ENCODE peak calls at places on chromosome 3, in six cellular contexts. T is astrocyte of the spinal cord; S is activated CD8-positive, alpha-beta T cell treated with anti-CD3 and anti-CD28 coated beads for 36 hours; B is neural crest cell; N is progenitor cell of endocrine pancreas; E is mucosa of descending colon. V is an unnamed sample.

GRCh38 chr3:128447561-128448013 is 19.1 kb downstream of the DNAJB8 start:
- DNase-seq in T (no peak), S (peak; percentile 90), B (no peak), N (no peak), E (peak; percentile 12), V (no peak)

GRCh38 chr3:122233109-122233952 is 49.9 kb downstream of the CASR start:
- DNase-seq in T (no peak), S (peak; percentile 47), B (no peak), N (no peak), E (no peak), V (peak; percentile 33)

GRCh38 chr3:166013073-166013679 is 176.0 kb upstream of the BCHE start:
- DNase-seq in T (peak; percentile 64), S (no peak), B (peak; percentile 39), N (no peak), E (no peak), V (no peak)

GRCh38 chr3:169657351-169658124 is 6.0 kb downstream of the MECOM start:
- DNase-seq in T (no peak), S (no peak), B (no peak), N (no peak), E (no peak), V (no peak)

GRCh38 chr3:113084777-113085176 is 94.0 kb downstream of the GTPBP8 start:
- DNase-seq in T (peak; percentile 80), S (no peak), B (no peak), N (no peak), E (no peak), V (peak; percentile 48)

GRCh38 chr3:49740427-49740826 is 16.7 kb upstream of the GMPPB start:
- DNase-seq in T (no peak), S (no peak), B (no peak), N (no peak), E (no peak), V (no peak)

GRCh38 chr3:107644631-107645030 is 121.9 kb downstream of the BBX start:
- DNase-seq in T (no peak), S (no peak), B (no peak), N (no peak), E (no peak), V (no peak)

GRCh38 chr3:148791296-148791695 is 36.3 kb upstream of the CPB1 start:
- DNase-seq in T (peak; percentile 40), S (no peak), B (no peak), N (no peak), E (no peak), V (no peak)

GRCh38 chr3:55935241-55935640 is 448.1 kb upstream of the WNT5A start:
- DNase-seq in T (peak; percentile 12), S (no peak), B (no peak), N (no peak), E (no peak), V (no peak)

GRCh38 chr3:85535517-85535916 is 576.7 kb downstream of the CADM2 start:
- DNase-seq in T (no peak), S (no peak), B (no peak), N (no peak), E (no peak), V (no peak)

GRCh38 chr3:139629033-139629432 is 48.7 kb downstream of the NMNAT3 start:
- DNase-seq in T (no peak), S (peak; percentile 43), B (no peak), N (no peak), E (no peak), V (peak; percentile 10)
- TF ChIP-seq CTCF in T (peak; percentile 34), S (no peak), B (peak; percentile 46), N (peak; percentile 51), E (no peak), V (no peak)

DNA sequence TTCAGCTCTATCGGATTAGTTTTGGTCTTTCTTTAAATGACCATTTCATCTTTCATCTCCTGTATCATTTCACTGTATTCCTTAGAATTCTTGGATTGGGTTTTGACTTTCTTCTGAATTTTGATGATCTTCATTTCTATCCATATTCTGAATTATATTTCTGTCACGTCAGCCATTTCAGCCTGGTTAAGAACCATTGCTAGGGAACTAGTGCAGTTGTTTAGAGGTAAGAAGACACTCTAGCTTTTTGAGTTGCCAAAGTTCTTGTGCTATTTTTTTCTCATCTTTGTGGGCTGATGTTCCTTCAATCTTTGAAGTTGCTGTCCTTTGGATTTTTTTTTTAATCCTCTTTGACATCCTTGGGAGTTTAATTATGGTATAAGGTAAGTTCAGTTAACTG is 54.6 kb downstream of the STRIT1 start:
- DNase-seq in T (no peak), S (no peak), B (no peak), N (no peak), E (no peak), V (no peak)
- TF ChIP-seq CTCF in T (no peak), S (no peak), B (no peak), N (no peak), E (no peak), V (no peak)

GRCh38 chr3:52108302-52109232 is 45.7 kb downstream of the POC1A start:
- DNase-seq in T (no peak), S (no peak), B (no peak), N (no peak), E (no peak), V (no peak)
- TF ChIP-seq CTCF in T (peak; percentile 29), S (no peak), B (no peak), N (no peak), E (no peak), V (no peak)

DNA sequence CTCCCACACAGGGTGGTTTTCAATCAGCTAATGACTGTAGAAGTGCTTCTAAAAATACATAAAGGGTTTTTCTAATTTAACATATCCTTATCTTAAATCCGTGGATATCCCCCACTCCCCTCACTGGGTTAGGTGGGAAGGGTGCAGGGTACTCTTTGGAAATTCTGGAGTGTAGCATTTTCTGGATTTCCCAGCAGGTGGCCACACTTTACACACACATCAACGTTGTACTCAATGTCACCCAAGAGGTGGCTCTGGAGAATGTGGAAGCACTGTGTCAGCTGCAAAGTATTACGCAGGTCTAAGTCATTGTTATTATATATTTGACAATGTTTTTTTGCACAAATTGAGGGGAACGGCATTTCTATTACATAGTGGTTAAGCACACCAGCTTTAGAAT is 168.8 kb downstream of the CHDH start:
- DNase-seq in T (no peak), S (no peak), B (no peak), N (no peak), E (no peak), V (no peak)
- TF ChIP-seq CTCF in T (no peak), S (no peak), B (peak; percentile 45), N (peak; percentile 50), E (no peak), V (peak; percentile 11)

GRCh38 chr3:187296058-187296457 is 4.5 kb upstream of the MASP1 start:
- DNase-seq in T (no peak), S (no peak), B (no peak), N (no peak), E (no peak), V (no peak)
- TF ChIP-seq CTCF in T (no peak), S (no peak), B (no peak), N (no peak), E (no peak), V (no peak)

GRCh38 chr3:38706961-38707360 is 57.5 kb upstream of the SCN5A start:
- DNase-seq in T (no peak), S (no peak), B (no peak), N (no peak), E (no peak), V (no peak)

GRCh38 chr3:38713121-38713520 is 63.6 kb upstream of the SCN5A start:
- DNase-seq in T (no peak), S (no peak), B (no peak), N (no peak), E (no peak), V (no peak)

GRCh38 chr3:38711321-38711720 is 61.8 kb upstream of the SCN5A start:
- DNase-seq in T (no peak), S (no peak), B (no peak), N (no peak), E (no peak), V (no peak)

GRCh38 chr3:38702231-38702630 is 52.7 kb upstream of the SCN5A start:
- DNase-seq in T (no peak), S (no peak), B (no peak), N (no peak), E (no peak), V (no peak)

GRCh38 chr3:38707730-38708129 is 58.2 kb upstream of the SCN5A start:
- DNase-seq in T (no peak), S (no peak), B (no peak), N (no peak), E (no peak), V (no peak)
- TF ChIP-seq CTCF in T (peak; percentile 39), S (no peak), B (peak; percentile 32), N (peak; percentile 54), E (no peak), V (no peak)

DNA sequence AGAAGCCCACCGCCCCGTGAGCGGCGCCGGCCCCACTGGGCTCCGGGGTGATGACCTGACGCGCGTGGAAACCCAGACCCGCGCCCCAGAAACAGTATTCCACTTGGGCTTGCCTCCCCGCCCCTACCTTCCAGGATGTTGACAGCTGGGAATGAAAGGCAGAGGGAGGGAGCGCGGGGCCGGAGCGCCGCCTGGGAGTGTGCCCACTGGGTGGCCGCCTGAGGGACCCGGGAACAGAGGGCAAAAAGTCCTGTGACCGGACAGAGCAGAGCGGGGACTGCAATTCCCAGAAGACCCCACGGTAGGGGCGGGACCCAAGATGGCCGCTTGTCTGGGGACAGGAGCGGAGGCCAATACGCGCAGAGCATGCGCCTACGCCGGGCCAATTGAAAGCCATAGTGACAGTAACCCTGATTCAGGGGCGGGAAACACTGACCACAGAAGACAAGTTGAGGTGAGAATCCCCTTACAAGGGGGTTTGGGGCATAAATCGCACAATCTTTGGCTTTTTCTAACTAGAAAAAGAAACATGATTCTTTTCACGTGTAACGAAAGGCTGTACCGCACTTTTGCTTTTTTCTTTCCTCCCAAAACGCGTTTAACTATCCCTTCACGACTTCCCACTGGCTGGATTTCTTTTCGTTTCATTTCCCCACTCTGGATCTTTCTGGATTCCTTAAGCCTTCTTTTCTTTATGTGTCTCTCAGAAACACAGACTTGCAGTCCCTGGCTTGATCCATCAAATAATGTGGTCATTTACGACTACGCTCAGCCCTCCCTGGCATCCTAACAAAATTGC is at the start of gene FHIT:
- DNase-seq in T (peak; percentile 93), S (peak; percentile 96), B (peak; percentile 84), N (peak; percentile 91), E (peak; percentile 96), V (peak; percentile 95)
- TF ChIP-seq CTCF in T (no peak), S (no peak), B (no peak), N (peak; percentile 25), E (no peak), V (no peak)

GRCh38 chr3:51269466-51269865 is 115.6 kb upstream of the MANF start:
- DNase-seq in T (no peak), S (no peak), B (no peak), N (no peak), E (no peak), V (no peak)
- TF ChIP-seq CTCF in T (peak; percentile 11), S (no peak), B (no peak), N (no peak), E (no peak), V (no peak)

V was measured in transverse colon.